ENCODE peak calls at places on chromosomes 7 and 10, in six cellular contexts. One of them, this sample, is unnamed.
A peak's percentile ranks its signal among the peaks of the same experiment; 100 is the strongest.

GRCh38 chr10:71692598-71693307 is 26.8 kb downstream of the C10orf105 start:
- DNase-seq in endodermal cell: no peak
- DNase-seq in amniotic epithelial cell: no peak
- DNase-seq in stimulated activated CD4-positive, alpha-beta T cell treated with anti-CD3 and anti-CD28 coated beads, Interleukin-4, amount 100 ng/mL, for 1 hour: no peak
- DNase-seq in choroid plexus epithelial cell: no peak
- DNase-seq in stimulated activated CD8-positive, alpha-beta memory T cell treated with anti-CD3 and anti-CD28 coated beads, Interleukin-2, amount 100 ng/mL, for 48 hours: no peak
- DNase-seq in this sample: peak; percentile 50

GRCh38 chr10:33335550-33335799 is 1.0 kb upstream of the NRP1 start:
- DNase-seq in amniotic epithelial cell: no peak
- DNase-seq in stimulated activated CD8-positive, alpha-beta memory T cell treated with anti-CD3 and anti-CD28 coated beads, Interleukin-2, amount 100 ng/mL, for 48 hours: no peak
- DNase-seq in endodermal cell: no peak
- DNase-seq in choroid plexus epithelial cell: no peak
- DNase-seq in stimulated activated CD4-positive, alpha-beta T cell treated with anti-CD3 and anti-CD28 coated beads, Interleukin-4, amount 100 ng/mL, for 1 hour: no peak
- DNase-seq in this sample: no peak

GRCh38 chr10:6036861-6037321 is 25.3 kb downstream of the IL2RA start:
- DNase-seq in stimulated activated CD8-positive, alpha-beta memory T cell treated with anti-CD3 and anti-CD28 coated beads, Interleukin-2, amount 100 ng/mL, for 48 hours: no peak
- DNase-seq in choroid plexus epithelial cell: no peak
- DNase-seq in endodermal cell: peak; percentile 40
- DNase-seq in stimulated activated CD4-positive, alpha-beta T cell treated with anti-CD3 and anti-CD28 coated beads, Interleukin-4, amount 100 ng/mL, for 1 hour: peak; percentile 22
- DNase-seq in amniotic epithelial cell: no peak
- DNase-seq in this sample: no peak

GRCh38 chr7:36456135-36456534 is 66.5 kb downstream of the ANLN start:
- DNase-seq in endodermal cell: no peak
- DNase-seq in stimulated activated CD8-positive, alpha-beta memory T cell treated with anti-CD3 and anti-CD28 coated beads, Interleukin-2, amount 100 ng/mL, for 48 hours: no peak
- DNase-seq in amniotic epithelial cell: no peak
- DNase-seq in stimulated activated CD4-positive, alpha-beta T cell treated with anti-CD3 and anti-CD28 coated beads, Interleukin-4, amount 100 ng/mL, for 1 hour: no peak
- DNase-seq in choroid plexus epithelial cell: no peak
- DNase-seq in this sample: no peak

GRCh38 chr7:42491106-42491505 is 254.1 kb upstream of the GLI3 start:
- DNase-seq in choroid plexus epithelial cell: no peak
- DNase-seq in stimulated activated CD8-positive, alpha-beta memory T cell treated with anti-CD3 and anti-CD28 coated beads, Interleukin-2, amount 100 ng/mL, for 48 hours: no peak
- DNase-seq in stimulated activated CD4-positive, alpha-beta T cell treated with anti-CD3 and anti-CD28 coated beads, Interleukin-4, amount 100 ng/mL, for 1 hour: no peak
- DNase-seq in amniotic epithelial cell: no peak
- DNase-seq in endodermal cell: no peak
- DNase-seq in this sample: no peak

GRCh38 chr7:111741811-111742240 is 179.5 kb upstream of the IMMP2L start:
- DNase-seq in stimulated activated CD8-positive, alpha-beta memory T cell treated with anti-CD3 and anti-CD28 coated beads, Interleukin-2, amount 100 ng/mL, for 48 hours: no peak
- DNase-seq in amniotic epithelial cell: peak; percentile 69
- DNase-seq in stimulated activated CD4-positive, alpha-beta T cell treated with anti-CD3 and anti-CD28 coated beads, Interleukin-4, amount 100 ng/mL, for 1 hour: peak; percentile 27
- DNase-seq in endodermal cell: peak; percentile 82
- DNase-seq in choroid plexus epithelial cell: peak; percentile 90
- DNase-seq in this sample: peak; percentile 79

GRCh38 chr7:42070068-42070467 is 166.9 kb downstream of the GLI3 start:
- DNase-seq in stimulated activated CD8-positive, alpha-beta memory T cell treated with anti-CD3 and anti-CD28 coated beads, Interleukin-2, amount 100 ng/mL, for 48 hours: no peak
- DNase-seq in choroid plexus epithelial cell: peak; percentile 77
- DNase-seq in stimulated activated CD4-positive, alpha-beta T cell treated with anti-CD3 and anti-CD28 coated beads, Interleukin-4, amount 100 ng/mL, for 1 hour: no peak
- DNase-seq in endodermal cell: no peak
- DNase-seq in amniotic epithelial cell: peak; percentile 93
- DNase-seq in this sample: no peak

GRCh38 chr10:59271160-59271559 is 91.2 kb downstream of the FAM13C start:
- DNase-seq in stimulated activated CD4-positive, alpha-beta T cell treated with anti-CD3 and anti-CD28 coated beads, Interleukin-4, amount 100 ng/mL, for 1 hour: no peak
- DNase-seq in stimulated activated CD8-positive, alpha-beta memory T cell treated with anti-CD3 and anti-CD28 coated beads, Interleukin-2, amount 100 ng/mL, for 48 hours: no peak
- DNase-seq in amniotic epithelial cell: no peak
- DNase-seq in endodermal cell: no peak
- DNase-seq in choroid plexus epithelial cell: no peak
- DNase-seq in this sample: no peak

GRCh38 chr7:79199961-79200360 is 253.5 kb downstream of the MAGI2 start:
- DNase-seq in choroid plexus epithelial cell: no peak
- DNase-seq in amniotic epithelial cell: peak; percentile 68
- DNase-seq in stimulated activated CD8-positive, alpha-beta memory T cell treated with anti-CD3 and anti-CD28 coated beads, Interleukin-2, amount 100 ng/mL, for 48 hours: no peak
- DNase-seq in stimulated activated CD4-positive, alpha-beta T cell treated with anti-CD3 and anti-CD28 coated beads, Interleukin-4, amount 100 ng/mL, for 1 hour: no peak
- DNase-seq in endodermal cell: no peak
- DNase-seq in this sample: no peak

GRCh38 chr10:104445359-104445758 is 91.7 kb downstream of the CFAP58 start:
- DNase-seq in stimulated activated CD4-positive, alpha-beta T cell treated with anti-CD3 and anti-CD28 coated beads, Interleukin-4, amount 100 ng/mL, for 1 hour: no peak
- DNase-seq in stimulated activated CD8-positive, alpha-beta memory T cell treated with anti-CD3 and anti-CD28 coated beads, Interleukin-2, amount 100 ng/mL, for 48 hours: no peak
- DNase-seq in endodermal cell: no peak
- DNase-seq in choroid plexus epithelial cell: peak; percentile 71
- DNase-seq in amniotic epithelial cell: peak; percentile 61
- DNase-seq in this sample: no peak

GRCh38 chr7:25732771-25733217 is 419.2 kb upstream of the NFE2L3 start:
- DNase-seq in choroid plexus epithelial cell: no peak
- DNase-seq in amniotic epithelial cell: no peak
- DNase-seq in endodermal cell: peak; percentile 87
- DNase-seq in stimulated activated CD8-positive, alpha-beta memory T cell treated with anti-CD3 and anti-CD28 coated beads, Interleukin-2, amount 100 ng/mL, for 48 hours: no peak
- DNase-seq in stimulated activated CD4-positive, alpha-beta T cell treated with anti-CD3 and anti-CD28 coated beads, Interleukin-4, amount 100 ng/mL, for 1 hour: no peak
- DNase-seq in this sample: no peak

GRCh38 chr10:23065549-23065948 is 29.8 kb upstream of the MSRB2 start:
- DNase-seq in stimulated activated CD4-positive, alpha-beta T cell treated with anti-CD3 and anti-CD28 coated beads, Interleukin-4, amount 100 ng/mL, for 1 hour: no peak
- DNase-seq in choroid plexus epithelial cell: peak; percentile 45
- DNase-seq in stimulated activated CD8-positive, alpha-beta memory T cell treated with anti-CD3 and anti-CD28 coated beads, Interleukin-2, amount 100 ng/mL, for 48 hours: no peak
- DNase-seq in amniotic epithelial cell: peak; percentile 73
- DNase-seq in endodermal cell: no peak
- DNase-seq in this sample: peak; percentile 46

GRCh38 chr7:30091431-30092386 is 43.1 kb upstream of the MTURN start:
- DNase-seq in choroid plexus epithelial cell: peak; percentile 65
- DNase-seq in stimulated activated CD4-positive, alpha-beta T cell treated with anti-CD3 and anti-CD28 coated beads, Interleukin-4, amount 100 ng/mL, for 1 hour: no peak
- DNase-seq in stimulated activated CD8-positive, alpha-beta memory T cell treated with anti-CD3 and anti-CD28 coated beads, Interleukin-2, amount 100 ng/mL, for 48 hours: no peak
- DNase-seq in amniotic epithelial cell: peak; percentile 86
- DNase-seq in endodermal cell: no peak
- DNase-seq in this sample: no peak

GRCh38 chr10:130014734-130015695 is 50.9 kb upstream of the EBF3 start:
- DNase-seq in endodermal cell: no peak
- DNase-seq in choroid plexus epithelial cell: no peak
- DNase-seq in stimulated activated CD4-positive, alpha-beta T cell treated with anti-CD3 and anti-CD28 coated beads, Interleukin-4, amount 100 ng/mL, for 1 hour: no peak
- DNase-seq in stimulated activated CD8-positive, alpha-beta memory T cell treated with anti-CD3 and anti-CD28 coated beads, Interleukin-2, amount 100 ng/mL, for 48 hours: no peak
- DNase-seq in amniotic epithelial cell: no peak
- DNase-seq in this sample: no peak